ENCODE peak calls at places on chromosomes 3 and 15, in eight cellular contexts. V is H1; N is CD8-positive, alpha-beta T cell; J is PC-9; O is thoracic aorta; L is fibroblast of lung; S is tibial artery; H is lung. F is an unnamed sample. For H3K4me1, the result is how much of the 10 kb centered on the place peaks cover.

GRCh38 chr3:41893977-41894376 is 67.9 kb downstream of the ULK4 start:
- DNase-seq in V (no peak), N (no peak), J (no peak), O (no peak), L (peak), S (no peak), H (no peak), F (no peak)

GRCh38 chr3:188553569-188553968 is 399.6 kb downstream of the LPP start:
- DNase-seq in V (no peak), N (peak), J (no peak), O (no peak), L (peak), S (no peak), H (no peak), F (no peak)

GRCh38 chr3:193971268-193971751 is 164.6 kb upstream of the HES1 start:
- DNase-seq in V (no peak), N (no peak), J (peak), O (no peak), L (peak), S (no peak), H (peak), F (peak)

GRCh38 chr15:65824031-65824743 is 32.1 kb upstream of the DENND4A start:
- DNase-seq in V (peak), N (no peak), J (peak), O (no peak), L (peak), S (no peak), H (peak), F (peak)

GRCh38 chr3:5227812-5228211 is 40.3 kb downstream of the EDEM1 start:
- DNase-seq in V (no peak), N (no peak), J (no peak), O (no peak), L (no peak), S (no peak), H (no peak), F (no peak)

GRCh38 chr3:169238562-169238961 is 424.9 kb downstream of the MECOM start:
- DNase-seq in V (no peak), N (no peak), J (no peak), O (no peak), L (no peak), S (no peak), H (no peak), F (no peak)

GRCh38 chr3:108126348-108126747 is 35.5 kb upstream of the CD47 start:
- DNase-seq in V (no peak), N (no peak), J (no peak), O (no peak), L (no peak), S (no peak), H (no peak), F (no peak)

GRCh38 chr3:39208463-39209055 is 16.2 kb upstream of the XIRP1 start:
- DNase-seq in V (no peak), N (no peak), J (no peak), O (no peak), L (peak), S (no peak), H (no peak), F (peak)

GRCh38 chr3:77672016-77672415 is 632.1 kb downstream of the ROBO2 start:
- DNase-seq in V (no peak), N (no peak), J (no peak), O (no peak), L (no peak), S (no peak), H (no peak), F (no peak)

GRCh38 chr3:128849776-128850542 is 29.5 kb upstream of the ACAD9 start:
- DNase-seq in V (no peak), N (no peak), J (no peak), O (no peak), L (peak), S (no peak), H (no peak), F (no peak)

GRCh38 chr3:149942409-149942808 is 28.3 kb downstream of the PFN2 start:
- DNase-seq in V (no peak), N (no peak), J (no peak), O (no peak), L (no peak), S (no peak), H (no peak), F (no peak)

GRCh38 chr3:128190501-128190900 is 37.2 kb downstream of the EEFSEC start:
- DNase-seq in V (no peak), N (no peak), J (peak), O (no peak), L (peak), S (no peak), H (no peak), F (peak)

GRCh38 chr15:99087405-99087943 is 17.4 kb upstream of the SYNM start:
- DNase-seq in V (no peak), N (no peak), J (no peak), O (no peak), L (no peak), S (no peak), H (no peak), F (no peak)

GRCh38 chr3:171055336-171056178 is 29.0 kb upstream of the SLC2A2 start:
- DNase-seq in V (no peak), N (no peak), J (peak), O (no peak), L (peak), S (no peak), H (no peak), F (no peak)

GRCh38 chr3:12969487-12969886 is 103.7 kb downstream of the IQSEC1 start:
- DNase-seq in V (no peak), N (no peak), J (no peak), O (no peak), L (no peak), S (no peak), H (no peak), F (no peak)

GRCh38 chr3:172808969-172809546 is 58.5 kb downstream of the ECT2 start:
- DNase-seq in V (no peak), N (no peak), J (peak), O (no peak), L (peak), S (no peak), H (no peak), F (peak)

GRCh38 chr15:66851226-66852063 is 149.4 kb downstream of the SMAD6 start:
- DNase-seq in V (peak), N (peak), J (no peak), O (peak), L (peak), S (peak), H (peak), F (no peak)

GRCh38 chr3:48851407-48851806 is 3.7 kb upstream of the PRKAR2A start:
- DNase-seq in V (no peak), N (no peak), J (no peak), O (no peak), L (peak), S (no peak), H (no peak), F (no peak)

GRCh38 chr15:28952666-28953491 is 67.1 kb downstream of the APBA2 start:
- DNase-seq in V (peak), N (no peak), J (no peak), O (no peak), L (no peak), S (no peak), H (no peak), F (no peak)

GRCh38 chr3:112688085-112688769 is 47.3 kb upstream of the CCDC80 start:
- DNase-seq in V (no peak), N (no peak), J (no peak), O (no peak), L (peak), S (no peak), H (no peak), F (no peak)

GRCh38 chr3:28916713-28917499 is 364.0 kb upstream of the RBMS3 start:
- DNase-seq in V (peak), N (no peak), J (no peak), O (peak), L (peak), S (peak), H (peak), F (no peak)

GRCh38 chr3:40780341-40780800 is 255.6 kb downstream of the ZNF621 start:
- DNase-seq in V (no peak), N (no peak), J (no peak), O (peak), L (no peak), S (peak), H (peak), F (no peak)

GRCh38 chr3:32110233-32110760 is 3.9 kb downstream of the GPD1L start:
- DNase-seq in V (no peak), N (no peak), J (peak), O (no peak), L (no peak), S (no peak), H (peak), F (no peak)

GRCh38 chr3:15556512-15556911 is 35.0 kb upstream of the COLQ start:
- DNase-seq in V (no peak), N (no peak), J (no peak), O (no peak), L (no peak), S (no peak), H (no peak), F (no peak)

GRCh38 chr3:57864853-57865252 is 108.7 kb downstream of the SLMAP start:
- DNase-seq in V (no peak), N (no peak), J (no peak), O (no peak), L (peak), S (no peak), H (no peak), F (no peak)

GRCh38 chr3:157443873-157444770 is 7.5 kb downstream of the PTX3 start:
- DNase-seq in V (no peak), N (no peak), J (no peak), O (no peak), L (no peak), S (no peak), H (no peak), F (no peak)

GRCh38 chr15:69861331-69862171 is 236.2 kb downstream of the TLE3 start:
- DNase-seq in V (no peak), N (no peak), J (no peak), O (no peak), L (no peak), S (no peak), H (no peak), F (no peak)

GRCh38 chr3:110246796-110247369 is 824.7 kb upstream of the NECTIN3 start:
- DNase-seq in V (no peak), N (no peak), J (no peak), O (no peak), L (no peak), S (no peak), H (no peak), F (no peak)

GRCh38 chr15:86155551-86155950 is 75.9 kb downstream of the AGBL1 start:
- DNase-seq in V (no peak), N (no peak), J (no peak), O (no peak), L (peak), S (no peak), H (no peak), F (no peak)

GRCh38 chr3:67018105-67018788 is 20.1 kb downstream of the KBTBD8 start:
- DNase-seq in V (no peak), N (no peak), J (no peak), O (no peak), L (no peak), S (no peak), H (no peak), F (peak)

DNA sequence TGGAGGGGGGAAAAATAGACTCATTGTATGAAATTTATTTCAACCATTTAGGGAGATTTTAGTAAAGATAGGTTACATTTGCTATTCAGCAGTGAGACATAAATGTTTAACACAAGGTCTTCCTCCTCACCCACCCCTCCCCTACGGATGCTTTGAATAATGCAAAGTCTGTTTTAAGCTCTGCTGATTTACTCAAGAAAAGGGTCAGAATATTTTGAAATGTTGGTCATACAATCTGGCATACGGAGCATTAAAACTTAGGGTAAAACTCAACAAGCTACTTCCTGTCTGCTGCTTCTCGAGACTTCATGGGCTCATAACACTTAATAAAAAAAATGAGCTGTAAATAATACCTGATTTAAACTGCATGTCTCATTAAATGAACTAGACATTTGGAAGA is 156.3 kb downstream of the WNT5A start:
- DNase-seq in V (no peak), N (no peak), J (no peak), O (no peak), L (peak), S (no peak), H (no peak), F (no peak)
- TF ChIP-seq CTCF in V (no peak), N (no peak), J (no peak), O (no peak), L (no peak), S (no peak), H (no peak), F (no peak)

DNA sequence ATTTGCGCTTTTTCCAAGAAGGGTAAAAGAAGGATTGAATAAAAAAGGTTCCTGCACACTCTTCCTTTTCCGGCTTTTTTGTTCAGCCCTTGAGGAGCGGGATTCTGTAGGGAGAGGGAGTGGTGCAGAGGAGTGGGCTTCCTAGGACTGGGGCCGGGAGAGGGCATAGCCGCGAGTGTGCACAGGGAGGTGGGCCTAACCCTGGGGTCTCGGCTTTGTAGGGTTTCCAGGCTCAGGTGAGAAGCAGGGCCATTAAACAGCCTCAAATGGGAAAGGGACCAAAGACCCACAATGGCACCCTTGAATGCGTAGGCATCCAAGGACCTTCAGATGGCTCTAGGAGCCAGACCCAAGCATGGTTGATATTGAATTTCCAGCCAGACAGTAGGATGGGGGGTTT is 35.4 kb upstream of the RAB6B start:
- DNase-seq in V (peak), N (no peak), J (no peak), O (no peak), L (no peak), S (no peak), H (peak), F (no peak)
- H3K27ac ChIP-seq in V (no peak), N (no peak), J (no peak), O (no peak), L (no peak), S (no peak), H (no peak), F (no peak)

GRCh38 chr3:20046556-20046955 is 6.3 kb downstream of the KAT2B start:
- DNase-seq in V (no peak), N (no peak), J (no peak), O (no peak), L (no peak), S (no peak), H (no peak), F (no peak)

GRCh38 chr3:20047940-20048339 is 7.7 kb downstream of the KAT2B start:
- DNase-seq in V (no peak), N (no peak), J (no peak), O (no peak), L (no peak), S (no peak), H (no peak), F (no peak)

GRCh38 chr3:20049275-20049674 is 9.0 kb downstream of the KAT2B start:
- DNase-seq in V (no peak), N (no peak), J (no peak), O (no peak), L (no peak), S (no peak), H (no peak), F (no peak)

GRCh38 chr3:20043825-20044224 is 3.6 kb downstream of the KAT2B start:
- DNase-seq in V (no peak), N (no peak), J (peak), O (no peak), L (no peak), S (no peak), H (no peak), F (no peak)

DNA sequence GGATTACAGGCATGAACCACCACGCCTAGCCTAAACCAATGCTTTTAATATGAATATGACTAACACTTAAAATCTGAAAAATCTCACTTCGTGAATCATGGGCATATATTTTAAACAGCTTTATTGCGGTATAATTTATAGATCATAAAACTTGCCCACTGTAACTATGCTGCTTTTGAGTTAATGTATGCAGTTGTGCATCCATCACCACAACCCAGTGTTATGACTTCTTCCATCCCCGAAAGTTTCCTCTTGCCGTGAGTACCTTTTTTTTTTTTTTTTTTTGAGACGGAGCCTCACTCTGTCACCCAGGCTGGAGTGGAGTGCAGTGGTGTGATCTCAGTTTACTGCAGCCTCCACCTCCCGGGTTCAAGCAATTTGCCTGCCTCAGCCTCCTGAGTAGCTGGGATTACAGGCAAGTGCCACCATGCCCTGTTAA is 7.1 kb downstream of the KAT2B start:
- DNase-seq in V (no peak), N (no peak), J (no peak), O (no peak), L (no peak), S (no peak), H (no peak), F (no peak)
- H3K4me1 ChIP-seq in V (under half), N (half or more), J (under half), O (half or more), L (under half), S (half or more), H (under half), F (under half)

DNA sequence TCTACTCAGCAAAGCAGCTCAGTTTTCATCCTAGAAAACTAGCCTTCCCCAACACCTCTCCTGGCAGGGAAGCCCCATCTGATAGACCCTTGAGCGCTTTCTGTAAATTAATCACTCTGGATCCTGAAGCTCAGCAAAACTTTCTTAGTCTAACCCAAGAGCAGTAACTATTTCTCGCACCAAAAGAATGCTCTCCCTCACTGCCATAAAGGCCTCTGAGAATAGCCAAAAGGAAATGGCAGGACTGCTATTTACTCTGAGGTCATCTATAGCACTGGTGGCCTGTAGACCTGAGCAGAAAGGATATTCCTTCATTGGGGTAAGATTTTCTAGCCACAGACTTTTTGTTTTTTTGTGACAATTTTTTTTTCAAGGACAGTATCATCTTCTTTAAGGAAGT is 345.8 kb upstream of the ADAMTS9 start:
- DNase-seq in V (no peak), N (no peak), J (no peak), O (no peak), L (peak), S (no peak), H (no peak), F (no peak)
- TF ChIP-seq CTCF in V (no peak), N (no peak), J (no peak), O (no peak), L (no peak), S (no peak), H (no peak), F (no peak)

DNA sequence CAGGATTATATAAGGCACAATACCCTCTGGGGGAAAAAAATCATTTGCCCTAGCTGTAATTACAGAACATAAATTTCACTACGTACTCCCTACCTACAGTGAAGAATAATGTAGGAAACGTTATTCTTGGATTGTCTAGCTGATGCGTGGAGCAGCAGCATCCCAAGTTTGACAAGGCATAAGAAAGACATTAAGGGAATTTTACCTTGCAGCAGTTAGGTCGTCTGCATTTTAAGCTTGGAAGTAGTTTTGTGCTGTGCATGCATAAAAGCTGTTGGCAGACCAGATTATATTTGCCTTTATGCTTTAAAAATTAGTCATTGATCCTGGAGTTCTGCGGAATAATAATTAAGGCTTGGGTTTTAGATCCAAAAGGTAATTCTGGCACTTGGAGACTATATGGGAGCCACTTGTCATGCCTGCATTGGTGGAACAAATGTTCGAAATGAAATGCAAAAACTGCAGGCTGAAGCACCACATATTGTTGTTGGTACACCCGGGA is 2.2 kb downstream of the EIF4A2 start:
- DNase-seq in V (no peak), N (no peak), J (no peak), O (no peak), L (no peak), S (no peak), H (no peak), F (no peak)
- H3K27ac ChIP-seq in V (peak), N (no peak), J (peak), O (no peak), L (peak), S (peak), H (no peak), F (peak)

GRCh38 chr3:69095636-69096035 is 10.9 kb downstream of the ARL6IP5 start:
- DNase-seq in V (no peak), N (no peak), J (no peak), O (no peak), L (no peak), S (no peak), H (no peak), F (no peak)
- H3K4me1 ChIP-seq in V (under half), N (half or more), J (under half), O (half or more), L (under half), S (half or more), H (under half), F (under half)

GRCh38 chr3:196159952-196160804 is 51.0 kb downstream of the ZDHHC19 start:
- DNase-seq in V (peak), N (no peak), J (peak), O (no peak), L (peak), S (peak), H (peak), F (peak)
- TF ChIP-seq CTCF in V (no peak), N (no peak), J (no peak), O (no peak), L (no peak), S (no peak), H (no peak), F (no peak)

F was measured in foreskin keratinocyte.